ENCODE peak calls at places on chromosomes 5 and 9, in ten cellular contexts. J is fibroblast of the aortic adventitia; B is stimulated activated CD8-positive, alpha-beta memory T cell treated with anti-CD3 and anti-CD28 coated beads, Interleukin-7, amount 100 ng/mL, for 24 hours; Q is stimulated activated CD4-positive, alpha-beta T cell treated with anti-CD3 and anti-CD28 coated beads, Interleukin-1b, Interleukin-23, amount 100 ng/mL, for 1 hour; G is nucleus accumbens; O is stomach; E is sciatic nerve; K is myocyte; V is HFF-Myc; R is T47D. Z is an unnamed sample.

GRCh38 chr9:28203036-28203435 is 629.8 kb upstream of the C9orf72 start:
- DNase-seq in J (no peak), B (no peak), Q (no peak), G (no peak), O (no peak), E (no peak), K (no peak), V (no peak), R (no peak), Z (no peak)

GRCh38 chr9:110606179-110606578 is 26.6 kb upstream of the SVEP1 start:
- DNase-seq in J (no peak), B (no peak), Q (no peak), G (no peak), O (no peak), E (no peak), K (no peak), V (no peak), R (no peak), Z (no peak)

GRCh38 chr9:87263291-87263690 is 234.4 kb upstream of the DAPK1 start:
- DNase-seq in J (no peak), B (no peak), Q (no peak), G (no peak), O (no peak), E (no peak), K (no peak), V (no peak), R (no peak), Z (no peak)

GRCh38 chr5:32942225-32942989 is 231.3 kb downstream of the NPR3 start:
- DNase-seq in J (peak), B (no peak), Q (no peak), G (no peak), O (no peak), E (no peak), K (no peak), V (no peak), R (peak), Z (no peak)

GRCh38 chr5:32522429-32523143 is 62.8 kb upstream of the SUB1 start:
- DNase-seq in J (peak), B (no peak), Q (no peak), G (no peak), O (no peak), E (no peak), K (peak), V (peak), R (no peak), Z (no peak)

GRCh38 chr9:71353723-71354122 is 232.3 kb upstream of the TRPM3 start:
- DNase-seq in J (peak), B (no peak), Q (no peak), G (no peak), O (no peak), E (no peak), K (no peak), V (peak), R (no peak), Z (no peak)

GRCh38 chr5:167579701-167580045 is 711.8 kb upstream of the WWC1 start:
- DNase-seq in J (peak), B (no peak), Q (no peak), G (no peak), O (no peak), E (no peak), K (no peak), V (no peak), R (no peak), Z (no peak)

GRCh38 chr9:99356512-99356971 is 134.5 kb downstream of the SEC61B start:
- DNase-seq in J (no peak), B (no peak), Q (no peak), G (no peak), O (no peak), E (peak), K (peak), V (no peak), R (no peak), Z (peak)

GRCh38 chr5:128264567-128264966 is 181.0 kb downstream of the SLC12A2 start:
- DNase-seq in J (no peak), B (no peak), Q (no peak), G (no peak), O (no peak), E (no peak), K (peak), V (no peak), R (no peak), Z (no peak)

GRCh38 chr5:38780316-38780715 is 65.5 kb upstream of the OSMR start:
- DNase-seq in J (no peak), B (no peak), Q (no peak), G (no peak), O (no peak), E (no peak), K (no peak), V (no peak), R (no peak), Z (no peak)

GRCh38 chr9:76045217-76045616 is 154.7 kb downstream of the PCSK5 start:
- DNase-seq in J (no peak), B (no peak), Q (no peak), G (no peak), O (no peak), E (no peak), K (peak), V (no peak), R (no peak), Z (no peak)

GRCh38 chr9:131678499-131679111 is 61.3 kb downstream of the RAPGEF1 start:
- DNase-seq in J (peak), B (peak), Q (peak), G (no peak), O (peak), E (peak), K (peak), V (peak), R (peak), Z (no peak)

GRCh38 chr5:11452854-11453253 is 451.4 kb downstream of the CTNND2 start:
- DNase-seq in J (no peak), B (no peak), Q (no peak), G (no peak), O (no peak), E (no peak), K (peak), V (no peak), R (no peak), Z (no peak)

GRCh38 chr5:178306430-178307225 is 74.0 kb upstream of the PHYKPL start:
- DNase-seq in J (no peak), B (no peak), Q (no peak), G (no peak), O (no peak), E (peak), K (peak), V (no peak), R (no peak), Z (no peak)

GRCh38 chr5:125042243-125042887 is 295.9 kb upstream of the ZNF608 start:
- DNase-seq in J (peak), B (no peak), Q (no peak), G (no peak), O (no peak), E (no peak), K (peak), V (peak), R (no peak), Z (no peak)

GRCh38 chr9:129333613-129333960 is 155.5 kb upstream of the IER5L start:
- DNase-seq in J (no peak), B (no peak), Q (no peak), G (no peak), O (no peak), E (no peak), K (no peak), V (no peak), R (no peak), Z (no peak)

GRCh38 chr5:73280821-73281746 is 108.1 kb downstream of the TMEM174 start:
- DNase-seq in J (peak), B (no peak), Q (no peak), G (no peak), O (peak), E (peak), K (peak), V (no peak), R (no peak), Z (no peak)

Z was measured in hypothalamus.